ENCODE peak calls at places on chromosomes 12 and 14, in seven cellular contexts. S is activated T-cell treated with anti-CD3 and anti-CD28 coated beads for 4 hours; Z is left cardiac atrium; U is posterior cingulate gyrus; G is effector memory CD4-positive, alpha-beta T cell; H is midbrain; A is Calu3. E is an unnamed sample.

GRCh38 chr12:39618701-39619100 is 902 bp downstream of the ABCD2 start:
- DNase-seq in S (no peak), Z (no peak), U (no peak), G (no peak), H (peak; percentile 34), A (no peak), E (no peak)

GRCh38 chr12:100375023-100375737 is 18.3 kb downstream of the SLC17A8 start:
- DNase-seq in S (no peak), Z (peak; percentile 73), U (peak; percentile 81), G (no peak), H (peak; percentile 74), A (no peak), E (peak; percentile 28)

GRCh38 chr12:33437598-33437997 is 2.0 kb downstream of the SYT10 start:
- DNase-seq in S (no peak), Z (no peak), U (no peak), G (no peak), H (no peak), A (no peak), E (no peak)

GRCh38 chr12:49762468-49762847 is 21.1 kb downstream of the TMBIM6 start:
- DNase-seq in S (no peak), Z (no peak), U (no peak), G (no peak), H (no peak), A (no peak), E (no peak)

GRCh38 chr12:120843472-120843871 is 60.7 kb downstream of the SPPL3 start:
- DNase-seq in S (no peak), Z (no peak), U (no peak), G (no peak), H (no peak), A (no peak), E (no peak)

GRCh38 chr14:87522575-87522974 is 470.4 kb downstream of the GALC start:
- DNase-seq in S (no peak), Z (no peak), U (no peak), G (no peak), H (no peak), A (peak; percentile 64), E (no peak)

GRCh38 chr12:25553083-25553482 is at the start of gene LMNTD1:
- DNase-seq in S (no peak), Z (no peak), U (no peak), G (no peak), H (no peak), A (no peak), E (no peak)

GRCh38 chr12:122951979-122952892 is 14.0 kb downstream of the ABCB9 start:
- DNase-seq in S (peak; percentile 68), Z (peak; percentile 77), U (peak; percentile 79), G (peak; percentile 50), H (peak; percentile 85), A (peak; percentile 86), E (peak; percentile 68)

GRCh38 chr14:89212386-89213235 is 204.4 kb downstream of the FOXN3 start:
- DNase-seq in S (no peak), Z (no peak), U (no peak), G (no peak), H (no peak), A (no peak), E (no peak)

GRCh38 chr14:79476133-79476532 is 735.2 kb downstream of the DIO2 start:
- DNase-seq in S (no peak), Z (no peak), U (no peak), G (no peak), H (no peak), A (no peak), E (no peak)

GRCh38 chr14:77139540-77140342 is 1.9 kb downstream of the ZDHHC22 start:
- DNase-seq in S (no peak), Z (no peak), U (peak; percentile 73), G (no peak), H (peak; percentile 26), A (peak; percentile 72), E (no peak)

E was measured in uterus.